ENCODE peak calls at places on chromosome 5, in seven cellular contexts. I, F, S, E, L, D and B are unnamed samples. For H3K9me3, the result is how much of the 10 kb centered on the place peaks cover.

GRCh38 chr5:142872795-142873194 is 102.6 kb downstream of the ARHGAP26 start:
- DNase-seq in F (no peak), L (no peak), D (no peak), I (no peak), S (no peak), E (peak), B (no peak)

GRCh38 chr5:42950091-42950465 is 90.0 kb downstream of the ANXA2R start:
- DNase-seq in E (no peak), L (no peak), D (no peak), I (no peak), S (no peak), F (no peak), B (no peak)

GRCh38 chr5:73412597-73412988 is 36.0 kb downstream of the FOXD1 start:
- DNase-seq in E (no peak), L (no peak), I (no peak), F (no peak), S (no peak), D (no peak), B (no peak)

GRCh38 chr5:90503596-90503995 is 25.8 kb downstream of the LYSMD3 start:
- DNase-seq in E (no peak), S (no peak), D (no peak), F (no peak), I (no peak), L (no peak), B (no peak)

GRCh38 chr5:129670944-129671343 is 77.0 kb upstream of the MINAR2 start:
- DNase-seq in E (no peak), F (no peak), I (no peak), S (no peak), D (no peak), L (no peak), B (no peak)

GRCh38 chr5:43571237-43571636 is 14.4 kb upstream of the PAIP1 start:
- DNase-seq in E (no peak), D (no peak), L (no peak), F (no peak), I (no peak), S (no peak), B (no peak)

GRCh38 chr5:137753227-137753985 is 757 bp downstream of the HNRNPA0 start:
- DNase-seq in E (peak), S (no peak), F (peak), I (peak), L (peak), D (peak), B (peak)

GRCh38 chr5:96023518-96023917 is 61.9 kb upstream of the ELL2 start:
- DNase-seq in L (no peak), S (no peak), E (no peak), D (no peak), F (no peak), I (no peak), B (no peak)

GRCh38 chr5:89988129-89988528 is 421.4 kb downstream of the CETN3 start:
- DNase-seq in L (no peak), F (no peak), D (no peak), S (no peak), E (no peak), I (no peak), B (no peak)

GRCh38 chr5:61916621-61917620 is 389.1 kb upstream of the KIF2A start:
- DNase-seq in E (no peak), D (no peak), I (no peak), F (peak), S (no peak), L (no peak), B (no peak)

GRCh38 chr5:29899583-29899982 is 1293.9 kb upstream of the CDH6 start:
- DNase-seq in E (peak), D (no peak), F (no peak), I (no peak), L (no peak), S (no peak), B (no peak)

GRCh38 chr5:34722183-34722582 is 66.1 kb downstream of the RAI14 start:
- DNase-seq in D (no peak), I (no peak), E (no peak), L (no peak), S (no peak), F (no peak), B (no peak)

GRCh38 chr5:78927657-78928282 is 57.3 kb downstream of the ARSB start:
- DNase-seq in L (no peak), D (no peak), F (no peak), I (no peak), E (no peak), S (no peak), B (no peak)

GRCh38 chr5:57650360-57651069 is 167.9 kb upstream of the ACTBL2 start:
- DNase-seq in D (peak), L (no peak), E (no peak), S (no peak), F (peak), I (no peak), B (no peak)

GRCh38 chr5:157352756-157353340 is 86.9 kb downstream of the CYFIP2 start:
- DNase-seq in E (no peak), L (no peak), S (no peak), I (no peak), F (no peak), D (no peak), B (no peak)

GRCh38 chr5:181189363-181189961 is 15.5 kb downstream of the TRIM7 start:
- DNase-seq in D (no peak), S (no peak), F (no peak), L (peak), I (no peak), E (no peak), B (no peak)

GRCh38 chr5:10595305-10595677 is 31.4 kb downstream of the ANKRD33B start:
- DNase-seq in S (no peak), I (no peak), D (peak), F (no peak), E (no peak), L (no peak), B (no peak)

GRCh38 chr5:131977212-131977604 is 31.7 kb upstream of the MEIKIN start:
- DNase-seq in I (no peak), F (no peak), D (no peak), S (no peak), E (peak), L (no peak), B (no peak)

GRCh38 chr5:65105301-65105700 is 336.6 kb downstream of the CWC27 start:
- DNase-seq in D (no peak), I (no peak), S (no peak), L (no peak), F (no peak), E (no peak), B (no peak)

GRCh38 chr5:136192526-136193395 is at the start of gene SMIM32:
- DNase-seq in F (peak), L (no peak), E (peak), I (no peak), D (no peak), S (no peak), B (no peak)

GRCh38 chr5:169054506-169054905 is 246.4 kb downstream of the SLIT3 start:
- DNase-seq in E (no peak), F (no peak), D (no peak), S (no peak), I (no peak), L (no peak), B (no peak)

GRCh38 chr5:173802670-173803165 is 85.4 kb upstream of the CPEB4 start:
- DNase-seq in I (peak), E (peak), L (no peak), D (peak), F (no peak), S (no peak), B (peak)

GRCh38 chr5:56039985-56040384 is 45.2 kb upstream of the IL6ST start:
- DNase-seq in S (no peak), L (no peak), E (no peak), I (no peak), F (no peak), D (no peak), B (no peak)

GRCh38 chr5:15384176-15384575 is 115.8 kb upstream of the FBXL7 start:
- DNase-seq in F (no peak), I (no peak), S (no peak), D (no peak), E (no peak), L (no peak), B (no peak)

GRCh38 chr5:123344819-123345426 is 78.3 kb downstream of the CEP120 start:
- DNase-seq in F (peak), D (no peak), I (no peak), L (no peak), S (no peak), E (no peak), B (no peak)

GRCh38 chr5:16574789-16575785 is 41.7 kb downstream of the RETREG1 start:
- DNase-seq in D (peak), F (no peak), L (no peak), S (no peak), E (no peak), I (peak), B (no peak)

GRCh38 chr5:74693176-74693575 is 8.1 kb downstream of the HEXB start:
- DNase-seq in E (no peak), I (no peak), D (no peak), S (no peak), F (no peak), L (no peak), B (no peak)

GRCh38 chr5:134549714-134550113 is 24.2 kb downstream of the JADE2 start:
- DNase-seq in E (no peak), F (no peak), L (no peak), S (no peak), D (no peak), I (no peak), B (no peak)
- H3K9me3 ChIP-seq in E (under half), F (under half), L (under half), S (under half), D (under half), I (under half), B (under half)

DNA sequence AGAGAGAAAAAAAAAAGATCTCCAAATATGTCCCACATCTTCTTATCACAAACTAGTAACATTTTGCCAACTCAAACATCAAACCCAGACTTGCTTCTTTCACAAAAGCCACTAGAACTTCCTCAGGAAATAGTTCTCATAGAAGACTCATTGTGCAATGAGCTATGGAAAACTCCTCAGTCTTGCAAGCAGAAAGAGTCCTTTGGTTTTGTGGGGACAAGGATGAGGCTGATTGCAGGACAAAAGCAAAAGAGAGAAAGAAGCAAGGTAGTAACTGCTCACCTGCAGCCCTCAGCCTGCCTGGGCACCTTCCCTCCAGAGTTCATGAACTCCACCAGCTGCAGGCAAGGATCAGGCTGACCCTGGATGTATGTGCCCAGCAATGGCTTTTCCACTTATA is 399.0 kb downstream of the IRX1 start:
- DNase-seq in E (no peak), I (no peak), D (no peak), F (no peak), S (no peak), L (no peak), B (no peak)
- H3K9me3 ChIP-seq in E (under half), I (under half), D (under half), F (under half), S (under half), L (under half), B (under half)

DNA sequence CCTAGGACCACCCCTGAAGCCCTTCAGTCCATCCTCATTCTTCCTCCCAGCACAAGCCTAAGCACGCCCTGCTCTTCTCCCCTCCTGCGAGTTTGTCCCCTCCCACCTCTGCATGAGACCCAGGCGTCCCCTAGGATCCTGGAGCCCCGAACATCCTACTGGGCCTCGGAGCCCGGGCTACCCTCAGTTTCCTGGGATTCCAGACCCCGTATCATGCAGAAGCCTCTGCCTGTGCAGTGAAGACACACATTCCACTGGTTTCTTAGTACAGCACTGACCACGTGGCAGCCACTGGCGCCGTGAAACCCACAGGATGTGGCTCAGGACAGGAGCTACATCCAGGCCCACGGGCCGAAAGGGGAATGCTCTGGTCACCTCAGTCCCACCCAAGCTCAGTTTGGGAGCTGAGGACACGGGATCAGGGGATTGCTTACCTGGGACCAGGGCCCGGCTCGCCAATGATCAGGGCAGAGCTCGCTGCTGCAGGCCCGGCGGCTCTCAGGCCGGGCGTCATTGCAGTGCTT is 64.2 kb downstream of the ZNF354C start:
- DNase-seq in S (no peak), L (no peak), I (no peak), F (no peak), E (no peak), D (no peak), B (peak)
- H3K9me3 ChIP-seq in S (under half), L (under half), I (under half), F (under half), E (under half), D (under half), B (under half)

GRCh38 chr5:150948539-150948938 is 43.8 kb upstream of the ZNF300 start:
- DNase-seq in I (no peak), E (no peak), S (no peak), D (no peak), F (no peak), L (no peak), B (no peak)
- H3K9me3 ChIP-seq in I (under half), E (under half), S (under half), D (under half), F (under half), L (under half), B (half or more)